ENCODE peak calls at places on chromosomes 5 and 9, in five cellular contexts. J is activated effector memory CD4-positive, alpha-beta T cell treated with Interleukin-2 at 50 U/mL for 16 hours; M is NCI-H1694; O is heart left ventricle; E is NCI-H2081. Q is an unnamed sample.

GRCh38 chr9:16526380-16526779 is 344.1 kb downstream of the BNC2 start:
- DNase-seq in O (no peak), J (no peak), M (no peak), E (no peak), Q (no peak)

GRCh38 chr9:33124716-33125378 is 42.3 kb downstream of the B4GALT1 start:
- DNase-seq in O (no peak), E (no peak), J (no peak), M (no peak), Q (no peak)

GRCh38 chr5:15834596-15835245 is 334.7 kb downstream of the FBXL7 start:
- DNase-seq in O (no peak), J (no peak), M (no peak), E (peak; percentile 43), Q (no peak)

GRCh38 chr9:33244150-33244784 is 4.3 kb downstream of the SPINK4 start:
- DNase-seq in O (no peak), J (no peak), M (no peak), E (no peak), Q (no peak)

GRCh38 chr9:97501177-97501971 is at the start of gene TMOD1:
- DNase-seq in O (peak; percentile 78), M (peak; percentile 34), E (peak; percentile 63), J (peak; percentile 20), Q (peak; percentile 62)

GRCh38 chr9:77022783-77023440 is 3.5 kb downstream of the FOXB2 start:
- DNase-seq in M (no peak), E (no peak), O (no peak), J (no peak), Q (no peak)

GRCh38 chr5:80503641-80504040 is 15.7 kb downstream of the FAM151B start:
- DNase-seq in M (no peak), E (no peak), O (no peak), J (no peak), Q (no peak)

GRCh38 chr5:129398279-129398678 is 61.8 kb upstream of the ADAMTS19 start:
- DNase-seq in O (no peak), E (no peak), J (no peak), M (no peak), Q (no peak)

GRCh38 chr9:36793277-36793676 is 220.6 kb downstream of the MELK start:
- DNase-seq in O (no peak), J (no peak), M (no peak), E (no peak), Q (no peak)

GRCh38 chr5:135545115-135545514 is 9.4 kb upstream of the NEUROG1 start:
- DNase-seq in O (no peak), J (no peak), E (no peak), M (no peak), Q (no peak)

GRCh38 chr9:69324549-69325401 is at the start of gene ENTREP1:
- DNase-seq in J (no peak), M (no peak), E (peak; percentile 57), O (peak; percentile 75), Q (peak; percentile 51)

GRCh38 chr5:74581988-74582365 is 58.6 kb downstream of the ENC1 start:
- DNase-seq in J (no peak), O (no peak), E (no peak), M (no peak), Q (no peak)

GRCh38 chr5:54460181-54460919 is 4.9 kb downstream of the HSPB3 start:
- DNase-seq in M (no peak), E (no peak), J (no peak), O (peak; percentile 25), Q (no peak)

GRCh38 chr5:58710871-58711270 is 128.0 kb downstream of the RAB3C start:
- DNase-seq in E (no peak), J (no peak), M (no peak), O (no peak), Q (no peak)

GRCh38 chr5:33423018-33423630 is 17.6 kb upstream of the TARS1 start:
- DNase-seq in M (peak; percentile 12), E (peak; percentile 41), J (no peak), O (no peak), Q (no peak)

GRCh38 chr5:66558562-66558961 is 37.6 kb upstream of the MAST4 start:
- DNase-seq in O (no peak), J (no peak), E (no peak), M (no peak), Q (no peak)

GRCh38 chr9:4666042-4666699 is at the start of gene SPATA6L:
- DNase-seq in M (peak; percentile 23), O (peak; percentile 73), E (peak; percentile 88), J (peak; percentile 9), Q (peak; percentile 47)

GRCh38 chr5:8773091-8773615 is 772.7 kb downstream of the SEMA5A start:
- DNase-seq in O (no peak), E (no peak), J (no peak), M (no peak), Q (no peak)

GRCh38 chr9:107158321-107158720 is 124.8 kb upstream of the RAD23B start:
- DNase-seq in O (no peak), J (no peak), M (peak; percentile 41), E (peak; percentile 58), Q (peak; percentile 27)

GRCh38 chr5:149651686-149652085 is 70.4 kb downstream of the ARHGEF37 start:
- DNase-seq in M (no peak), E (no peak), O (no peak), J (no peak), Q (no peak)

Q was measured in NCI-H1436.